ENCODE peak calls at places on chromosomes 1 and 21, in four cellular contexts. One of them, this sample, is unnamed.

GRCh38 chr1:78624035-78624434 is 3.8 kb downstream of the IFI44L start:
- DNase-seq in fibroblast of pulmonary artery: no peak
- DNase-seq in HS-5: no peak
- DNase-seq in NCI-H446 treated with DMSO at 0.1 percent for 48 hours: no peak
- DNase-seq in this sample: no peak

GRCh38 chr21:14533555-14534400 is 12.3 kb downstream of the SAMSN1 start:
- DNase-seq in fibroblast of pulmonary artery: peak; percentile 70
- DNase-seq in HS-5: peak; percentile 84
- DNase-seq in NCI-H446 treated with DMSO at 0.1 percent for 48 hours: no peak
- DNase-seq in this sample: peak; percentile 72

GRCh38 chr1:98797506-98797905 is 136.0 kb downstream of the SNX7 start:
- DNase-seq in fibroblast of pulmonary artery: no peak
- DNase-seq in HS-5: no peak
- DNase-seq in NCI-H446 treated with DMSO at 0.1 percent for 48 hours: no peak
- DNase-seq in this sample: no peak

GRCh38 chr1:43902058-43902831 is 31.4 kb upstream of the ARTN start:
- DNase-seq in fibroblast of pulmonary artery: no peak
- DNase-seq in HS-5: no peak
- DNase-seq in NCI-H446 treated with DMSO at 0.1 percent for 48 hours: no peak
- DNase-seq in this sample: no peak

GRCh38 chr21:43913928-43914327 is 48.9 kb downstream of the AGPAT3 start:
- DNase-seq in fibroblast of pulmonary artery: peak; percentile 13
- DNase-seq in HS-5: no peak
- DNase-seq in NCI-H446 treated with DMSO at 0.1 percent for 48 hours: no peak
- DNase-seq in this sample: no peak

GRCh38 chr1:221347706-221348105 is 394.2 kb downstream of the DUSP10 start:
- DNase-seq in fibroblast of pulmonary artery: no peak
- DNase-seq in HS-5: no peak
- DNase-seq in NCI-H446 treated with DMSO at 0.1 percent for 48 hours: no peak
- DNase-seq in this sample: no peak

GRCh38 chr1:201468844-201469644 is at the start of gene PHLDA3:
- DNase-seq in fibroblast of pulmonary artery: peak; percentile 92
- DNase-seq in HS-5: no peak
- DNase-seq in NCI-H446 treated with DMSO at 0.1 percent for 48 hours: peak; percentile 28
- DNase-seq in this sample: peak; percentile 9

GRCh38 chr1:147110872-147111271 is 61.4 kb downstream of the PRKAB2 start:
- DNase-seq in fibroblast of pulmonary artery: no peak
- DNase-seq in HS-5: no peak
- DNase-seq in NCI-H446 treated with DMSO at 0.1 percent for 48 hours: no peak
- DNase-seq in this sample: no peak

GRCh38 chr21:44371596-44371995 is 18.2 kb downstream of the TRPM2 start:
- DNase-seq in fibroblast of pulmonary artery: no peak
- DNase-seq in HS-5: no peak
- DNase-seq in NCI-H446 treated with DMSO at 0.1 percent for 48 hours: no peak
- DNase-seq in this sample: no peak

GRCh38 chr21:42721341-42721824 is 68.0 kb downstream of the PDE9A start:
- DNase-seq in fibroblast of pulmonary artery: peak; percentile 18
- DNase-seq in HS-5: no peak
- DNase-seq in NCI-H446 treated with DMSO at 0.1 percent for 48 hours: no peak
- DNase-seq in this sample: no peak

GRCh38 chr1:79845951-79846350 is 839.4 kb upstream of the ADGRL4 start:
- DNase-seq in fibroblast of pulmonary artery: peak; percentile 28
- DNase-seq in HS-5: no peak
- DNase-seq in NCI-H446 treated with DMSO at 0.1 percent for 48 hours: no peak
- DNase-seq in this sample: no peak

GRCh38 chr21:42350899-42351543 is at the start of gene TFF2:
- DNase-seq in fibroblast of pulmonary artery: no peak
- DNase-seq in HS-5: no peak
- DNase-seq in NCI-H446 treated with DMSO at 0.1 percent for 48 hours: no peak
- DNase-seq in this sample: no peak

GRCh38 chr1:234899041-234899787 is 229.4 kb downstream of the TOMM20 start:
- DNase-seq in fibroblast of pulmonary artery: peak; percentile 48
- DNase-seq in HS-5: no peak
- DNase-seq in NCI-H446 treated with DMSO at 0.1 percent for 48 hours: no peak
- DNase-seq in this sample: no peak

GRCh38 chr1:226597616-226598454 is 49.3 kb downstream of the STUM start:
- DNase-seq in fibroblast of pulmonary artery: no peak
- DNase-seq in HS-5: no peak
- DNase-seq in NCI-H446 treated with DMSO at 0.1 percent for 48 hours: no peak
- DNase-seq in this sample: no peak

GRCh38 chr1:201274616-201275265 is 8.6 kb upstream of the PKP1 start:
- DNase-seq in fibroblast of pulmonary artery: no peak
- DNase-seq in HS-5: no peak
- DNase-seq in NCI-H446 treated with DMSO at 0.1 percent for 48 hours: no peak
- DNase-seq in this sample: no peak

GRCh38 chr1:179955731-179956130 is 1.1 kb downstream of the CEP350 start:
- DNase-seq in fibroblast of pulmonary artery: no peak
- DNase-seq in HS-5: no peak
- DNase-seq in NCI-H446 treated with DMSO at 0.1 percent for 48 hours: no peak
- DNase-seq in this sample: no peak

GRCh38 chr21:18369115-18369514 is 34.5 kb downstream of the TMPRSS15 start:
- DNase-seq in fibroblast of pulmonary artery: peak; percentile 2
- DNase-seq in HS-5: no peak
- DNase-seq in NCI-H446 treated with DMSO at 0.1 percent for 48 hours: peak; percentile 44
- DNase-seq in this sample: no peak

GRCh38 chr1:167440776-167441175 is 77.6 kb downstream of the CD247 start:
- DNase-seq in fibroblast of pulmonary artery: no peak
- DNase-seq in HS-5: no peak
- DNase-seq in NCI-H446 treated with DMSO at 0.1 percent for 48 hours: no peak
- DNase-seq in this sample: no peak

GRCh38 chr1:30789388-30790255 is 32.0 kb upstream of the LAPTM5 start:
- DNase-seq in fibroblast of pulmonary artery: no peak
- DNase-seq in HS-5: no peak
- DNase-seq in NCI-H446 treated with DMSO at 0.1 percent for 48 hours: no peak
- DNase-seq in this sample: no peak

GRCh38 chr1:38283736-38284470 is 237.3 kb upstream of the POU3F1 start:
- DNase-seq in fibroblast of pulmonary artery: no peak
- DNase-seq in HS-5: no peak
- DNase-seq in NCI-H446 treated with DMSO at 0.1 percent for 48 hours: no peak
- DNase-seq in this sample: peak; percentile 6

GRCh38 chr1:244349103-244349531 is 102.6 kb downstream of the ADSS2 start:
- DNase-seq in fibroblast of pulmonary artery: peak; percentile 95
- DNase-seq in HS-5: peak; percentile 69
- DNase-seq in NCI-H446 treated with DMSO at 0.1 percent for 48 hours: no peak
- DNase-seq in this sample: no peak

GRCh38 chr1:173297798-173298391 is 90.8 kb upstream of the TNFSF4 start:
- DNase-seq in fibroblast of pulmonary artery: no peak
- DNase-seq in HS-5: no peak
- DNase-seq in NCI-H446 treated with DMSO at 0.1 percent for 48 hours: no peak
- DNase-seq in this sample: peak; percentile 10

GRCh38 chr1:153774780-153775431 is at the start of gene SLC27A3:
- DNase-seq in fibroblast of pulmonary artery: peak; percentile 75
- DNase-seq in HS-5: no peak
- DNase-seq in NCI-H446 treated with DMSO at 0.1 percent for 48 hours: no peak
- DNase-seq in this sample: no peak

GRCh38 chr1:44947774-44948311 is 38.6 kb downstream of the EIF2B3 start:
- DNase-seq in fibroblast of pulmonary artery: peak; percentile 5
- DNase-seq in HS-5: no peak
- DNase-seq in NCI-H446 treated with DMSO at 0.1 percent for 48 hours: no peak
- DNase-seq in this sample: no peak

GRCh38 chr1:94100785-94101612 is 19.9 kb downstream of the ABCA4 start:
- DNase-seq in fibroblast of pulmonary artery: peak; percentile 44
- DNase-seq in HS-5: no peak
- DNase-seq in NCI-H446 treated with DMSO at 0.1 percent for 48 hours: no peak
- DNase-seq in this sample: no peak

GRCh38 chr21:40254540-40255455 is 387.6 kb downstream of the PCP4 start:
- DNase-seq in fibroblast of pulmonary artery: no peak
- DNase-seq in HS-5: no peak
- DNase-seq in NCI-H446 treated with DMSO at 0.1 percent for 48 hours: no peak
- DNase-seq in this sample: no peak

GRCh38 chr1:220954321-220954720 is 75.1 kb downstream of the HLX start:
- DNase-seq in fibroblast of pulmonary artery: no peak
- DNase-seq in HS-5: no peak
- DNase-seq in NCI-H446 treated with DMSO at 0.1 percent for 48 hours: no peak
- DNase-seq in this sample: no peak

GRCh38 chr1:112866151-112866550 is 89.8 kb downstream of the SLC16A1 start:
- DNase-seq in fibroblast of pulmonary artery: peak; percentile 75
- DNase-seq in HS-5: no peak
- DNase-seq in NCI-H446 treated with DMSO at 0.1 percent for 48 hours: no peak
- DNase-seq in this sample: no peak